ENCODE peak calls at places on chromosomes 7 and 10, in four cellular contexts. Q, T, S and G are unnamed samples.

GRCh38 chr10:70691601-70692000 is 19.3 kb downstream of the ADAMTS14 start:
- DNase-seq in S (no peak), Q (no peak), T (no peak), G (no peak)

GRCh38 chr10:101879456-101880189 is 36.0 kb upstream of the KCNIP2 start:
- DNase-seq in T (no peak), Q (no peak), S (no peak), G (no peak)

GRCh38 chr10:118621304-118621942 is 26.0 kb upstream of the PRLHR start:
- DNase-seq in T (no peak), S (no peak), Q (no peak), G (no peak)

GRCh38 chr10:32771217-32771616 is 186.8 kb downstream of the ITGB1 start:
- DNase-seq in S (no peak), Q (no peak), T (no peak), G (no peak)

GRCh38 chr10:122688293-122688989 is 11.2 kb downstream of the C10orf120 start:
- DNase-seq in S (no peak), T (no peak), Q (no peak), G (no peak)

GRCh38 chr10:130220251-130221185 is 84.3 kb downstream of the GLRX3 start:
- DNase-seq in T (no peak), S (no peak), Q (no peak), G (no peak)

GRCh38 chr7:155280446-155281410 is 16.9 kb upstream of the INSIG1 start:
- DNase-seq in T (no peak), S (no peak), Q (no peak), G (no peak)

GRCh38 chr10:97013983-97014382 is 171.8 kb downstream of the SLIT1 start:
- DNase-seq in S (no peak), T (no peak), Q (no peak), G (no peak)

GRCh38 chr7:64685741-64686140 is 19.8 kb downstream of the ZNF107 start:
- DNase-seq in T (no peak), S (no peak), Q (no peak), G (no peak)

GRCh38 chr10:43679509-43679908 is 30.8 kb upstream of the ZNF32 start:
- DNase-seq in S (no peak), Q (no peak), T (no peak), G (no peak)

GRCh38 chr10:132197271-132198067 is 10.7 kb downstream of the DPYSL4 start:
- DNase-seq in S (no peak), Q (no peak), T (no peak), G (no peak)

GRCh38 chr10:94443052-94443451 is 40.7 kb downstream of the TBC1D12 start:
- DNase-seq in T (no peak), S (no peak), Q (no peak), G (no peak)

GRCh38 chr7:8762803-8763202 is 329.4 kb downstream of the NXPH1 start:
- DNase-seq in Q (no peak), T (no peak), S (peak), G (no peak)

GRCh38 chr7:131931368-131931767 is 374.9 kb upstream of the PODXL start:
- DNase-seq in S (no peak), Q (no peak), T (no peak), G (no peak)

GRCh38 chr7:99359465-99360154 is 14.9 kb upstream of the ARPC1B start:
- DNase-seq in Q (no peak), T (no peak), S (no peak), G (peak)

DNA sequence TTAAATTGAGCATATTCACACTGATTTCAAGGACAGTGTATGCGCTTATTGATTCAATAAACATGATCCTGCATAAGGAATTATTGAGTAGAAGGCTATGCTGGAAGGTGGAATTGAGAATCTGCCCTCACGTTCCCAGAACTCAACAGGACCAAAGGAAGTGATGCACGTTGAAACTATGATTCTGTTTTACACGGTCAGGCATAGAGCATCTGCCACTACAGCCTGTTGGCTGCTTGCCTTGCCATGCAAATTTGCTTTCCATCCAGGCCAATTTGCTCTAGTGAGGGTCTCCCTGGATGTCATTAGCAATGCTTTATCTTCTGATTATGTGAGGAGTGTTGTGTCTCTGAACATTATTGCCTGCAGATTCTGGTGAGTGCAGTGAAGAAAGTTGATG is 132.8 kb downstream of the ADRA2A start:
- DNase-seq in S (no peak), Q (no peak), T (no peak), G (no peak)
- TF ChIP-seq ESRRA in S (no peak), Q (no peak), T (no peak), G (no peak)

DNA sequence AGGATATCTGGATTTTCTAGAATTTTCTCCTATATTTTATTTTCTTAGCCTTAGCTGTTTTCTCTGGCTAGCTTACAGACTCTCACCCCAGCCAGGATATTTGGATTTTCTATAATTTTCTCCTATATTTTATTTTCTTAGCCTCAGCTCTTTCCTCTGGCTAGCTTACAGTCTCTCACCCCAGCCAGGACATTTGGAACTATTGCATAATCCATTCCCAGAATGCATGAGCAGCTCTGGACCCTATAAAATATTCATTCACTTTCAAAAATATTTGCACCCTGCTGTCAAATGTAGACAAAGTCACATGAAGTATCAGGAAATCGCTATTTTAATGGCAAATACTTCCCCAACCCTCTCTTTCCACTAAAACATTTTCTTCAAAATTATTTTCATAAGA is 298.9 kb downstream of the DNAJB6 start:
- DNase-seq in T (no peak), S (no peak), Q (no peak), G (no peak)
- TF ChIP-seq HMGXB4 in T (no peak), S (no peak), Q (no peak), G (no peak)

GRCh38 chr7:23469961-23470250 is 385 bp downstream of the IGF2BP3 start:
- DNase-seq in Q (no peak), S (no peak), T (no peak), G (no peak)

GRCh38 chr7:23467731-23468720 is 2.3 kb downstream of the IGF2BP3 start:
- DNase-seq in S (peak), T (no peak), Q (peak), G (peak)

GRCh38 chr7:23467281-23467680 is 3.0 kb downstream of the IGF2BP3 start:
- DNase-seq in Q (no peak), S (no peak), T (no peak), G (no peak)

GRCh38 chr7:23469150-23469960 is 936 bp downstream of the IGF2BP3 start:
- DNase-seq in S (peak), T (no peak), Q (no peak), G (no peak)

GRCh38 chr7:23468721-23469149 is 1.6 kb downstream of the IGF2BP3 start:
- DNase-seq in S (peak), Q (no peak), T (no peak), G (no peak)
- TF ChIP-seq ESRRA in S (no peak), Q (no peak), T (no peak), G (no peak)

GRCh38 chr7:133167300-133167699 is 85.4 kb upstream of the CHCHD3 start:
- DNase-seq in T (no peak), Q (no peak), S (no peak), G (no peak)
- TF ChIP-seq HMGXB4 in T (no peak), Q (no peak), S (no peak), G (no peak)

GRCh38 chr7:133614251-133614650 is 361.4 kb downstream of the EXOC4 start:
- DNase-seq in Q (no peak), T (no peak), S (no peak), G (no peak)

GRCh38 chr7:133623716-133624115 is 370.8 kb downstream of the EXOC4 start:
- DNase-seq in S (no peak), Q (no peak), T (no peak), G (no peak)

GRCh38 chr7:133618970-133619369 is 366.1 kb downstream of the EXOC4 start:
- DNase-seq in S (no peak), Q (no peak), T (no peak), G (no peak)

DNA sequence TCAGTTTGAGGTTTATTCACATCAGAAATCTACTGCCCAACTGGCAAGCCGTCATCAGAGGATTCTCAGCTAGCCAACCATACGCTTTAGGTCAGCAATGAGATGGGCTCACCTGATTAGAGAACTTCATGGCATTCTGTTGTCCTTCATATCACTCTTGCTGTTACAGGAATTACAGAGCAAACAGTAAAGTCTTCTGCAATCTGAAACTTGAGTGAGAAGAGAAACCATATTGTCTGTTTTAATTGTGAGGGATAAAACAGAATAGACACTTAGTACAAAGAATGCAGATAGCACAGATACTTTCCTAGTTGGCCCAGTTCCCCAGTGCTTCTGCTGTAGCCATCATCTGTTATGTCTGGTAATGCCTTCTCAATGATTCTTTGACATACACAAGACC is 366.6 kb downstream of the EXOC4 start:
- DNase-seq in Q (no peak), T (no peak), S (no peak), G (no peak)
- TF ChIP-seq ESRRA in Q (no peak), T (no peak), S (no peak), G (no peak)

GRCh38 chr7:882336-883028 is 6.1 kb downstream of the GET4 start:
- DNase-seq in Q (no peak), T (no peak), S (no peak), G (no peak)

GRCh38 chr7:883029-884021 is 7.0 kb downstream of the GET4 start:
- DNase-seq in S (no peak), T (no peak), Q (no peak), G (no peak)

GRCh38 chr7:885893-886625 is 9.7 kb downstream of the GET4 start:
- DNase-seq in T (no peak), S (no peak), Q (no peak), G (no peak)

GRCh38 chr7:885261-885892 is 9.0 kb downstream of the GET4 start:
- DNase-seq in T (no peak), S (no peak), Q (no peak), G (no peak)

GRCh38 chr7:884191-885003 is 8.0 kb downstream of the GET4 start:
- DNase-seq in Q (no peak), S (no peak), T (no peak), G (no peak)
- TF ChIP-seq HMGXB4 in Q (no peak), S (no peak), T (no peak), G (no peak)